ENCODE peak calls at places on chromosomes 16 and 17, in five cellular contexts. H is upper lobe of right lung, Y is PC-3, Q is K562, J is A549. A is an unnamed sample.
A peak's percentile ranks its signal among the peaks of the same experiment; 100 is the strongest.

GRCh38 chr16:6125483-6126259 is 1028.1 kb upstream of the EEF2KMT start:
- ATAC-seq in Y (no peak), Q (no peak), H (no peak), J (no peak), A (no peak)

GRCh38 chr17:66165537-66166123 is 26.3 kb downstream of the CEP112 start:
- ATAC-seq in J (peak; percentile 68), Y (peak; percentile 59), H (peak; percentile 69), Q (peak; percentile 62), A (peak; percentile 41)

GRCh38 chr16:81600275-81600674 is 155.7 kb downstream of the CMIP start:
- ATAC-seq in Y (peak; percentile 27), Q (no peak), J (peak; percentile 41), H (peak; percentile 52), A (no peak)

GRCh38 chr17:81338301-81339179 is 43.4 kb upstream of the SLC38A10 start:
- ATAC-seq in Q (no peak), J (no peak), H (no peak), Y (no peak), A (no peak)

GRCh38 chr17:16513858-16514257 is 21.9 kb upstream of the LRRC75A start:
- ATAC-seq in Q (no peak), Y (no peak), H (peak; percentile 31), J (no peak), A (no peak)

GRCh38 chr17:46949291-46950174 is 26.6 kb downstream of the GOSR2 start:
- ATAC-seq in Y (peak; percentile 80), H (no peak), J (peak; percentile 47), Q (no peak), A (no peak)

GRCh38 chr16:78249056-78249455 is 149.6 kb downstream of the WWOX start:
- ATAC-seq in H (peak; percentile 90), Y (no peak), J (no peak), Q (no peak), A (no peak)

GRCh38 chr16:66958857-66959644 is 2.0 kb upstream of the CES3 start:
- ATAC-seq in H (no peak), Y (no peak), J (no peak), Q (no peak), A (no peak)

GRCh38 chr17:40779181-40779909 is 3.0 kb downstream of the KRT27 start:
- ATAC-seq in Y (no peak), H (peak; percentile 95), J (peak; percentile 93), Q (peak; percentile 63), A (no peak)

GRCh38 chr17:22265807-22266206 is 573.5 kb downstream of the KCNJ18 start:
- ATAC-seq in Q (no peak), H (no peak), J (no peak), Y (no peak), A (no peak)

GRCh38 chr16:55567382-55567781 is 898 bp downstream of the CAPNS2 start:
- ATAC-seq in Y (no peak), H (peak; percentile 84), Q (peak; percentile 48), J (no peak), A (no peak)

GRCh38 chr16:15403392-15403995 is 7.9 kb downstream of the MPV17L start:
- ATAC-seq in Y (no peak), Q (no peak), H (peak; percentile 50), J (no peak), A (no peak)

GRCh38 chr17:27878776-27879562 is 14.2 kb downstream of the LYRM9 start:
- ATAC-seq in H (no peak), Q (no peak), J (no peak), Y (no peak), A (no peak)

GRCh38 chr16:80837421-80838263 is 33.2 kb upstream of the CDYL2 start:
- ATAC-seq in J (no peak), H (no peak), Q (no peak), Y (peak; percentile 75), A (no peak)

GRCh38 chr17:65583921-65584603 is 22.6 kb upstream of the AXIN2 start:
- ATAC-seq in H (no peak), Q (no peak), Y (no peak), J (no peak), A (no peak)

GRCh38 chr16:65855171-65856145 is 511.0 kb upstream of the CDH5 start:
- ATAC-seq in Q (no peak), J (no peak), H (peak; percentile 28), Y (no peak), A (no peak)

GRCh38 chr16:54204756-54205155 is 81.8 kb downstream of the IRX3 start:
- ATAC-seq in Y (no peak), Q (no peak), J (no peak), H (no peak), A (no peak)

GRCh38 chr17:978110-979093 is 1.2 kb downstream of the NXN start:
- ATAC-seq in H (peak; percentile 8), Y (peak; percentile 16), J (peak; percentile 10), Q (no peak), A (no peak)

GRCh38 chr17:3551189-3551588 is 6.4 kb downstream of the TRPV3 start:
- ATAC-seq in Y (no peak), J (peak; percentile 71), Q (peak; percentile 87), H (no peak), A (no peak)

GRCh38 chr17:42674755-42675347 is 1.9 kb downstream of the PLEKHH3 start:
- ATAC-seq in J (no peak), Y (no peak), Q (no peak), H (no peak), A (no peak)

GRCh38 chr17:42675984-42676423 is 790 bp downstream of the PLEKHH3 start:
- ATAC-seq in J (peak; percentile 3), H (peak; percentile 20), Q (peak; percentile 1), Y (no peak), A (peak; percentile 10)

GRCh38 chr17:42673266-42673884 is 3.4 kb downstream of the PLEKHH3 start:
- ATAC-seq in Y (no peak), H (no peak), J (no peak), Q (no peak), A (no peak)

GRCh38 chr17:42675348-42675983 is 1.3 kb downstream of the PLEKHH3 start:
- ATAC-seq in Q (no peak), H (no peak), Y (no peak), J (no peak), A (no peak)

GRCh38 chr17:42673885-42674754 is 2.7 kb downstream of the PLEKHH3 start:
- ATAC-seq in H (no peak), J (no peak), Q (peak; percentile 30), Y (no peak), A (no peak)
- TF ChIP-seq CTCF in H (peak; percentile 56), J (peak; percentile 50), Q (peak; percentile 66), Y (peak; percentile 50), A (peak; percentile 66)

GRCh38 chr17:5871666-5872065 is 198.5 kb upstream of the WSCD1 start:
- ATAC-seq in Y (no peak), J (no peak), H (no peak), Q (no peak), A (no peak)
- H3K27ac ChIP-seq in Y (no peak overlapping the region), J (no peak overlapping the region), H (no peak overlapping the region), Q (no peak overlapping the region), A (no peak overlapping the region)

DNA sequence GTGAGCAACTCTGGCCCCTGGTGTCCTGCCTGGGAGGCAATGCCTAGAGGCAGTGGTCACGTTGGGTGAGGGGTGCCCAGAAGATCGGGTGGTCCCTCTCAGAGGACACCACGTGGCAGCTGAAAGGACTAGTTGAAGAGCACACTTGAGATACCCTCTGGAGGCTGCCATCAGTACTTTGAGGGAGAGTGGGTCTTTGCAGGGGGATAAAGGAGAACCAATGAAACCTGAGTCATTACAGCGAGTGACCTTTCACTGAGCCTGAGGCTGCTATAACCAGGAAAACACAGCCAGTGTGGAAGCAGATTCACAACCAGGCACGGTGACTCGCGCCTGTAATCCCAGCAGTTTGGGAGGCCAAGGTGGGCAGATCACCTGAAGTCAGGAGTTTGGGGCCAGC is 18.9 kb downstream of the CA4 start:
- ATAC-seq in H (no peak), J (no peak), Y (peak; percentile 27), Q (no peak), A (no peak)
- H3K4me1 ChIP-seq in H (peaks cover 33% of the 10 kb centered on the region), J (peaks cover 33% of the 10 kb centered on the region), Y (peaks cover 12% of the 10 kb centered on the region), Q (peaks cover 3% of the 10 kb centered on the region), A (no peaks in the 10 kb centered on the region)

GRCh38 chr17:56653877-56654276 is 60.4 kb downstream of the NOG start:
- ATAC-seq in H (peak; percentile 75), Q (peak; percentile 78), J (peak; percentile 89), Y (peak; percentile 87), A (no peak)
- TF ChIP-seq CTCF in H (peak; percentile 41), Q (peak; percentile 34), J (peak; percentile 41), Y (peak; percentile 91), A (no peak)

GRCh38 chr16:88430524-88431446 is 22.3 kb upstream of the ZFPM1 start:
- ATAC-seq in H (peak; percentile 48), Y (no peak), Q (peak; percentile 60), J (no peak), A (peak; percentile 26)

GRCh38 chr16:88429387-88430184 is 23.5 kb upstream of the ZFPM1 start:
- ATAC-seq in J (no peak), Q (no peak), Y (no peak), H (no peak), A (no peak)

GRCh38 chr16:88431651-88432050 is 21.4 kb upstream of the ZFPM1 start:
- ATAC-seq in H (no peak), Q (no peak), J (no peak), Y (no peak), A (no peak)

GRCh38 chr16:88428616-88429386 is 24.3 kb upstream of the ZFPM1 start:
- ATAC-seq in H (no peak), Y (no peak), J (no peak), Q (no peak), A (no peak)

GRCh38 chr16:88430185-88430523 is 22.9 kb upstream of the ZFPM1 start:
- ATAC-seq in J (no peak), Q (no peak), Y (no peak), H (peak; percentile 1), A (no peak)
- H3K27ac ChIP-seq in J (no peak overlapping the region), Q (no peak overlapping the region), Y (no peak overlapping the region), H (peak overlapping the region; percentile 58), A (peak overlapping the region; percentile 27)

DNA sequence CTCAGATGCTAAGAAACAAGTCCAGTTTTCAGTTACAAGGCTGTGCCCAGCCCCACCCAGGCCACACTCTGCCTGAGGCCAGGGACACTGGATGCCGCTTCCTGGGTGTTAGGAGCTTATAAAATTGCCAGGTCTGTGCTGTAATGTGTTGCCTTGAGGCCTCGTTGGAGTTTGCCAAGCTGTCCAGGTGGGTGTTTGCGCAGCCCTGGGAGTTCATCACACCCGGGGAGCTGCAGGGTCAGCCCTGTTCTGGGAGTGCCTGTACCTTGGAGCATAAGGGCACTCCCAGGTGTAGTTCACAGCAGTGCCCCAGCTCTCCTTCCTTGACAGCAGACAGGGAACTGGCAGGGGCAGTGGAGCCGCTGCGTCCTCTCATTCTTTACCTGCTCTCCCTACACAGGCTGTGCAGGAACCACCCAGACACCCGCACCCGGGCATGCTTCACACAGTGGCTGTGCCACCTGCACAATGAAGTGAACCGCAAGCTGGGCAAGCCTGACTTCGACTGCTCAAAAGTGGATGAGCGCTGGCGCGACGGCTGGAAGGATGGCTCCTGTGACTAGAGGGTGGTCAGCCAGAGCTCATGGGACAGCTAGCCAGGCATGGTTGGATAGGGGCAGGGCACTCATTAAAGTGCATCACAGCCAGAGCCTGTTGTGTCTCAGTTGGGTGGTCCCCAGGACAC is 1.6 kb downstream of the GFER start:
- ATAC-seq in Y (peak; percentile 13), Q (no peak), H (no peak), J (no peak), A (no peak)
- H3K4me1 ChIP-seq in Y (peaks cover 29% of the 10 kb centered on the region), Q (peaks cover 73% of the 10 kb centered on the region), H (peaks cover 23% of the 10 kb centered on the region), J (peaks cover 49% of the 10 kb centered on the region), A (peaks cover 14% of the 10 kb centered on the region)

GRCh38 chr17:12927541-12928425 is 90.0 kb downstream of the ELAC2 start:
- ATAC-seq in Q (no peak), J (no peak), Y (no peak), H (no peak), A (peak; percentile 34)

GRCh38 chr17:12924614-12925013 is 93.2 kb downstream of the ELAC2 start:
- ATAC-seq in Y (no peak), Q (no peak), J (no peak), H (no peak), A (no peak)

GRCh38 chr17:12927001-12927400 is 90.8 kb downstream of the ELAC2 start:
- ATAC-seq in H (no peak), J (no peak), Q (no peak), Y (no peak), A (no peak)

GRCh38 chr17:12928736-12929135 is 89.1 kb downstream of the ELAC2 start:
- ATAC-seq in Y (no peak), J (peak; percentile 84), H (no peak), Q (no peak), A (no peak)
- TF ChIP-seq CTCF in Y (peak; percentile 71), J (peak; percentile 47), H (peak; percentile 4), Q (no peak), A (no peak)